ENCODE peak calls at places on chromosomes 6 and 20, in four cellular contexts. One of them, this sample, is unnamed.
A peak's percentile ranks its signal among the peaks of the same experiment; 100 is the strongest.

GRCh38 chr20:24910461-24910860 is 38.6 kb upstream of the CST7 start:
- DNase-seq in fibroblast of lung: no peak
- DNase-seq in PC-3: no peak
- DNase-seq in A673: no peak
- DNase-seq in this sample: no peak

GRCh38 chr6:30819287-30819917 is 64.9 kb upstream of the DDR1 start:
- DNase-seq in PC-3: peak; percentile 51
- DNase-seq in A673: no peak
- DNase-seq in fibroblast of lung: no peak
- DNase-seq in this sample: peak; percentile 42

GRCh38 chr6:89564752-89565427 is 73.7 kb downstream of the LYRM2 start:
- DNase-seq in fibroblast of lung: no peak
- DNase-seq in A673: no peak
- DNase-seq in PC-3: no peak
- DNase-seq in this sample: peak; percentile 52

GRCh38 chr6:152636675-152637421 is at the start of gene SYNE1:
- DNase-seq in A673: peak; percentile 10
- DNase-seq in fibroblast of lung: peak; percentile 4
- DNase-seq in PC-3: no peak
- DNase-seq in this sample: peak; percentile 14

GRCh38 chr20:34249291-34249690 is 8.1 kb downstream of the ASIP start:
- DNase-seq in PC-3: no peak
- DNase-seq in fibroblast of lung: peak; percentile 75
- DNase-seq in A673: no peak
- DNase-seq in this sample: peak; percentile 42

GRCh38 chr6:86031713-86032112 is 389.0 kb upstream of the SYNCRIP start:
- DNase-seq in PC-3: no peak
- DNase-seq in A673: no peak
- DNase-seq in fibroblast of lung: no peak
- DNase-seq in this sample: no peak

GRCh38 chr6:53591873-53592272 is 47.0 kb upstream of the GCLC start:
- DNase-seq in A673: no peak
- DNase-seq in PC-3: no peak
- DNase-seq in fibroblast of lung: no peak
- DNase-seq in this sample: peak; percentile 20

GRCh38 chr20:2889797-2890196 is 16.5 kb downstream of the PTPRA start:
- DNase-seq in PC-3: no peak
- DNase-seq in A673: no peak
- DNase-seq in fibroblast of lung: no peak
- DNase-seq in this sample: no peak

GRCh38 chr6:33750244-33750991 is 3.7 kb upstream of the IP6K3 start:
- DNase-seq in PC-3: no peak
- DNase-seq in A673: no peak
- DNase-seq in fibroblast of lung: peak; percentile 74
- DNase-seq in this sample: no peak

GRCh38 chr20:36467076-36467999 is 74.0 kb upstream of the MYL9 start:
- DNase-seq in A673: peak; percentile 80
- DNase-seq in PC-3: peak; percentile 56
- DNase-seq in fibroblast of lung: peak; percentile 42
- DNase-seq in this sample: no peak

GRCh38 chr6:101722991-101723579 is 329.6 kb downstream of the GRIK2 start:
- DNase-seq in PC-3: peak; percentile 73
- DNase-seq in fibroblast of lung: peak; percentile 97
- DNase-seq in A673: peak; percentile 21
- DNase-seq in this sample: peak; percentile 88

GRCh38 chr20:43973671-43974450 is 59.2 kb downstream of the TOX2 start:
- DNase-seq in PC-3: no peak
- DNase-seq in fibroblast of lung: no peak
- DNase-seq in A673: no peak
- DNase-seq in this sample: no peak

GRCh38 chr20:43530321-43531090 is 23.0 kb downstream of the L3MBTL1 start:
- DNase-seq in fibroblast of lung: no peak
- DNase-seq in A673: no peak
- DNase-seq in PC-3: no peak
- DNase-seq in this sample: no peak

GRCh38 chr6:90000864-90001731 is 106.8 kb downstream of the GJA10 start:
- DNase-seq in fibroblast of lung: peak; percentile 36
- DNase-seq in A673: peak; percentile 43
- DNase-seq in PC-3: peak; percentile 50
- DNase-seq in this sample: peak; percentile 37

GRCh38 chr6:17179246-17180073 is 77.6 kb downstream of the STMND1 start:
- DNase-seq in PC-3: peak; percentile 41
- DNase-seq in fibroblast of lung: peak; percentile 59
- DNase-seq in A673: no peak
- DNase-seq in this sample: peak; percentile 52

GRCh38 chr6:42417641-42418112 is 34.0 kb downstream of the TRERF1 start:
- DNase-seq in fibroblast of lung: no peak
- DNase-seq in PC-3: no peak
- DNase-seq in A673: no peak
- DNase-seq in this sample: peak; percentile 75

GRCh38 chr6:132487762-132488161 is 25.2 kb downstream of the STX7 start:
- DNase-seq in fibroblast of lung: no peak
- DNase-seq in A673: no peak
- DNase-seq in PC-3: no peak
- DNase-seq in this sample: no peak

GRCh38 chr20:43576108-43576507 is 14.6 kb upstream of the IFT52 start:
- DNase-seq in fibroblast of lung: no peak
- DNase-seq in PC-3: no peak
- DNase-seq in A673: no peak
- DNase-seq in this sample: no peak

GRCh38 chr6:31125162-31125561 is 4.9 kb upstream of the CDSN start:
- DNase-seq in PC-3: peak; percentile 87
- DNase-seq in fibroblast of lung: no peak
- DNase-seq in A673: no peak
- DNase-seq in this sample: peak; percentile 74

GRCh38 chr6:26157150-26157837 is 70.1 kb downstream of the HFE start:
- DNase-seq in PC-3: no peak
- DNase-seq in A673: no peak
- DNase-seq in fibroblast of lung: no peak
- DNase-seq in this sample: no peak

GRCh38 chr6:157667211-157668033 is 155.6 kb upstream of the SNX9 start:
- DNase-seq in fibroblast of lung: peak; percentile 79
- DNase-seq in A673: peak; percentile 73
- DNase-seq in PC-3: peak; percentile 68
- DNase-seq in this sample: peak; percentile 66

GRCh38 chr6:124541601-124542000 is 420.6 kb upstream of the RNF217 start:
- DNase-seq in PC-3: no peak
- DNase-seq in fibroblast of lung: no peak
- DNase-seq in A673: no peak
- DNase-seq in this sample: no peak

GRCh38 chr6:4280721-4281120 is 145.3 kb upstream of the ECI2 start:
- DNase-seq in PC-3: peak; percentile 88
- DNase-seq in A673: peak; percentile 26
- DNase-seq in fibroblast of lung: peak; percentile 66
- DNase-seq in this sample: peak; percentile 91

GRCh38 chr6:33323623-33323948 is 6.0 kb upstream of the ZBTB22 start:
- DNase-seq in fibroblast of lung: no peak
- DNase-seq in PC-3: no peak
- DNase-seq in A673: no peak
- DNase-seq in this sample: no peak

GRCh38 chr6:114108119-114109002 is 137.4 kb upstream of the HDAC2 start:
- DNase-seq in fibroblast of lung: peak; percentile 75
- DNase-seq in A673: peak; percentile 72
- DNase-seq in PC-3: peak; percentile 85
- DNase-seq in this sample: peak; percentile 42

GRCh38 chr20:2335096-2335495 is 39.3 kb downstream of the TGM3 start:
- DNase-seq in PC-3: no peak
- DNase-seq in fibroblast of lung: no peak
- DNase-seq in A673: no peak
- DNase-seq in this sample: no peak

GRCh38 chr6:130811932-130812331 is 15.3 kb upstream of the SMLR1 start:
- DNase-seq in A673: no peak
- DNase-seq in PC-3: peak; percentile 40
- DNase-seq in fibroblast of lung: peak; percentile 44
- DNase-seq in this sample: no peak

GRCh38 chr6:142945446-142946180 is 637 bp upstream of the HIVEP2 start:
- DNase-seq in fibroblast of lung: no peak
- DNase-seq in A673: peak; percentile 48
- DNase-seq in PC-3: no peak
- DNase-seq in this sample: no peak

GRCh38 chr6:30112402-30113376 is at the start of gene TRIM31:
- DNase-seq in PC-3: peak; percentile 8
- DNase-seq in A673: no peak
- DNase-seq in fibroblast of lung: no peak
- DNase-seq in this sample: no peak

DNA sequence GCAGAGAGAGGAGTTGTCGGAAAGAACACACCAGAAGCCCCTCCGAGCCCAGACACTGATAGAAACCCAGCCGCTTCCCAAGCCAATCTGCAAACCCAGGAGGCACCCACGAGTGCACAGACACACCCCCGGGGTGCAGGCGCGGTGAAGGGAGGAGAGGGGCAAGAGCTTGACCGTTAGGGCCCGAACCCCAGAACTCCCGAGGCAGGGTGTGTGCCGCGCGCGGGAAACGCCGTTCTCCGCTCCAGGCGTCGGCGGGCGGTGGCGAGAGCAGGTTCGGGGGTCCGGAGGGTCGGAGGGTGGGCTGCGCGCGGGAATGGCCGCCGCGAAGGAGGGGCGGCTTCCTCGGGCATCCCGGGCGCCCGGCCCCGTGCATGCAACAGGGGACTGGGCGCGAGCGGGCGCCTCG is 549 bp downstream of the ELOVL2 start:
- DNase-seq in A673: no peak
- DNase-seq in PC-3: no peak
- DNase-seq in fibroblast of lung: no peak
- DNase-seq in this sample: no peak
- TF ChIP-seq EZH2 in A673: no peak
- TF ChIP-seq EZH2 in PC-3: peak; percentile 83
- TF ChIP-seq EZH2 in fibroblast of lung: peak; percentile 85
- TF ChIP-seq EZH2 in this sample: peak; percentile 90

GRCh38 chr6:41053056-41053455 is at the start of gene APOBEC2:
- DNase-seq in A673: no peak
- DNase-seq in PC-3: no peak
- DNase-seq in fibroblast of lung: no peak
- DNase-seq in this sample: no peak
- H3K27ac ChIP-seq in A673: no peak within 1 kb of the TSS
- H3K27ac ChIP-seq in PC-3: no peak within 1 kb of the TSS
- H3K27ac ChIP-seq in fibroblast of lung: no peak within 1 kb of the TSS
- H3K27ac ChIP-seq in this sample: no peak within 1 kb of the TSS

GRCh38 chr6:111825439-111825838 is 47.8 kb downstream of the FYN start:
- DNase-seq in fibroblast of lung: no peak
- DNase-seq in PC-3: no peak
- DNase-seq in A673: no peak
- DNase-seq in this sample: no peak

GRCh38 chr6:111824608-111825337 is 48.5 kb downstream of the FYN start:
- DNase-seq in A673: no peak
- DNase-seq in PC-3: no peak
- DNase-seq in fibroblast of lung: no peak
- DNase-seq in this sample: no peak

GRCh38 chr6:111819458-111819857 is 53.8 kb downstream of the FYN start:
- DNase-seq in PC-3: no peak
- DNase-seq in A673: no peak
- DNase-seq in fibroblast of lung: no peak
- DNase-seq in this sample: no peak

GRCh38 chr6:111823831-111824607 is 49.2 kb downstream of the FYN start:
- DNase-seq in PC-3: peak; percentile 50
- DNase-seq in fibroblast of lung: peak; percentile 85
- DNase-seq in A673: no peak
- DNase-seq in this sample: peak; percentile 81

DNA sequence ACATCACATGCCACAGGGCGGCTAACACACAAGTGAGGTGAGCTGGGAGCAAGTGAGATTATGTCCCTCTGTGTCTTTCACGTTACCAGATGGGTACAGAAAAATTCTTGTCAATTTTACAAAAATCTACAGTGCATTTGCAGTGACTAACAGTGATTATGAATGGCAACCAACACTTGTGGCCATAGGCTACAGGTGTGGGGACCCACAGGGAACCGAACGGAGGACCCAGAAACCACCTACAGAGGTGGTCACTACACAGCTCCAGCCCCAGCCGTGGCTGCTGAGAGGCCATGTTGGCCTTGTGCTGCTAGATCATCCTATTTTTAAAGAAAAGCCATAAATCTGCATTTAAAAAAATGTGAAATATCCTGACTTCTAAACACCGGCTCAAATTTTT is 50.2 kb downstream of the FYN start:
- DNase-seq in A673: no peak
- DNase-seq in PC-3: no peak
- DNase-seq in fibroblast of lung: no peak
- DNase-seq in this sample: no peak
- H3K36me3 ChIP-seq in A673: no peaks in the 10 kb centered on the region
- H3K36me3 ChIP-seq in PC-3: no peaks in the 10 kb centered on the region
- H3K36me3 ChIP-seq in fibroblast of lung: no peaks in the 10 kb centered on the region
- H3K36me3 ChIP-seq in this sample: no peaks in the 10 kb centered on the region

GRCh38 chr20:57658447-57659130 is 38.4 kb upstream of the ZBP1 start:
- DNase-seq in fibroblast of lung: no peak
- DNase-seq in PC-3: no peak
- DNase-seq in A673: no peak
- DNase-seq in this sample: no peak
- TF ChIP-seq EZH2 in fibroblast of lung: no peak
- TF ChIP-seq EZH2 in PC-3: no peak
- TF ChIP-seq EZH2 in A673: no peak
- TF ChIP-seq EZH2 in this sample: no peak

GRCh38 chr20:31662372-31662854 is 24.7 kb downstream of the COX4I2 start:
- DNase-seq in fibroblast of lung: no peak
- DNase-seq in PC-3: no peak
- DNase-seq in A673: no peak
- DNase-seq in this sample: no peak

GRCh38 chr20:31663524-31663837 is 25.8 kb downstream of the COX4I2 start:
- DNase-seq in A673: no peak
- DNase-seq in fibroblast of lung: no peak
- DNase-seq in PC-3: no peak
- DNase-seq in this sample: no peak

GRCh38 chr20:31663838-31664695 is 26.4 kb downstream of the COX4I2 start:
- DNase-seq in A673: no peak
- DNase-seq in fibroblast of lung: no peak
- DNase-seq in PC-3: peak; percentile 32
- DNase-seq in this sample: no peak

GRCh38 chr20:31664696-31665354 is 27.1 kb downstream of the COX4I2 start:
- DNase-seq in PC-3: no peak
- DNase-seq in fibroblast of lung: no peak
- DNase-seq in A673: no peak
- DNase-seq in this sample: no peak

DNA sequence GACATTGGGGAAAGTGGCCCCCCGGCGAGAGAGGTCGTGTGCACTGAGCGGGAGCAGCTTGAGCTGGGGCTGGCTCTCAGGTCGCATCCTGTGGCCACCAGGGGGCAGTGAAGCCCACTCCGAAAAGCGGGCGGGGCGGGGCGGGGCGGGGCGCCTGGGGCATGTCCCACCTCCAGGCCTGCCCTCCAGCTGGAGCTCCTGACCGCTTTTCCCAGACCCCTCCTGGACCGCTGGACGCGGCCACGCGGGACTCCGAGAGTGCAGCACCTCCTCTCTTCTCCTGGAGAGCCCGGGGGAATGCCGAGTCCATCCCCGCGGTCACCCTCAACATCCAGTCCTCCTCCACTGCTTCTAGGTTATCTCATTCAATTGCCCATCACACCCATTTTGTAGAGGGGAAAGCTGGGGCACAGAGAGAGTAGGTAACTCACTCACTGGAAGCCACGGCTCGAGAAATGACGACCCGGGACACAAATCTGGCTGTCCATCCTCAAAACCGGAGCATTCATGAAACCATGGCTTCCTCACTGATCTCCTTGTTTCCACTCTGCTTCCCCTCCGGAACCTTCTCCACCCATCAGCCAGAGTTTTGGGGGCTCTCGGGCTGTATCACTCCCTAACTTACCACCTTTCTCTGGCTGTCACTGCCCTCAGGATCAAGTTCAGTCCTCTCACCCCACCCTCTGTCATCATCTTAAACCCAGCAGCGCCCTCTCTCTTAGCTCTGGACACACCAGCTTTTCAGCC is 24.1 kb downstream of the COX4I2 start:
- DNase-seq in PC-3: peak; percentile 68
- DNase-seq in fibroblast of lung: peak; percentile 70
- DNase-seq in A673: peak; percentile 81
- DNase-seq in this sample: peak; percentile 44
- H3K27ac ChIP-seq in PC-3: peak overlapping the region; percentile 18
- H3K27ac ChIP-seq in fibroblast of lung: peak overlapping the region; percentile 57
- H3K27ac ChIP-seq in A673: peak overlapping the region; percentile 29
- H3K27ac ChIP-seq in this sample: peak overlapping the region; percentile 47

This sample was measured in astrocyte.